ENCODE peak calls at places on chromosomes 1 and 21, in four cellular contexts. One of them, this sample, is unnamed.
A peak's percentile ranks its signal among the peaks of the same experiment; 100 is the strongest.

GRCh38 chr1:26360051-26360806 is 6.3 kb upstream of the CRYBG2 start:
- DNase-seq in neuronal stem cell: peak; percentile 50
- DNase-seq in IMR-90: no peak
- DNase-seq in H9: peak; percentile 87
- DNase-seq in this sample: peak; percentile 55

GRCh38 chr1:6599141-6599975 is 3.3 kb downstream of the KLHL21 start:
- DNase-seq in neuronal stem cell: no peak
- DNase-seq in IMR-90: no peak
- DNase-seq in H9: no peak
- DNase-seq in this sample: no peak

GRCh38 chr1:201789245-201789644 is 39.7 kb upstream of the IPO9 start:
- DNase-seq in neuronal stem cell: no peak
- DNase-seq in IMR-90: no peak
- DNase-seq in H9: no peak
- DNase-seq in this sample: no peak

GRCh38 chr1:216456682-216457081 is 33.4 kb upstream of the USH2A start:
- DNase-seq in neuronal stem cell: no peak
- DNase-seq in IMR-90: peak; percentile 87
- DNase-seq in H9: no peak
- DNase-seq in this sample: peak; percentile 70

GRCh38 chr1:25676488-25676887 is 59.9 kb downstream of the MAN1C1 start:
- DNase-seq in neuronal stem cell: no peak
- DNase-seq in IMR-90: peak; percentile 46
- DNase-seq in H9: no peak
- DNase-seq in this sample: no peak

GRCh38 chr1:218322762-218323161 is 22.4 kb upstream of the TGFB2 start:
- DNase-seq in neuronal stem cell: no peak
- DNase-seq in IMR-90: no peak
- DNase-seq in H9: no peak
- DNase-seq in this sample: no peak

GRCh38 chr1:28328228-28328648 is 602 bp upstream of the MED18 start:
- DNase-seq in neuronal stem cell: no peak
- DNase-seq in IMR-90: no peak
- DNase-seq in H9: no peak
- DNase-seq in this sample: no peak

GRCh38 chr1:17405898-17406759 is 33.3 kb downstream of the RCC2 start:
- DNase-seq in neuronal stem cell: peak; percentile 72
- DNase-seq in IMR-90: peak; percentile 44
- DNase-seq in H9: peak; percentile 90
- DNase-seq in this sample: peak; percentile 82

GRCh38 chr21:23218667-23219066 is 2220.5 kb downstream of the NCAM2 start:
- DNase-seq in neuronal stem cell: no peak
- DNase-seq in IMR-90: no peak
- DNase-seq in H9: no peak
- DNase-seq in this sample: no peak

GRCh38 chr1:228162286-228163003 is 3.2 kb upstream of the IBA57 start:
- DNase-seq in neuronal stem cell: no peak
- DNase-seq in IMR-90: no peak
- DNase-seq in H9: peak; percentile 56
- DNase-seq in this sample: peak; percentile 83

GRCh38 chr1:121452484-121452883 is 267.7 kb downstream of the SRGAP2C start:
- DNase-seq in neuronal stem cell: no peak
- DNase-seq in IMR-90: no peak
- DNase-seq in H9: no peak
- DNase-seq in this sample: no peak

GRCh38 chr1:151416231-151416630 is 16.9 kb downstream of the PSMB4 start:
- DNase-seq in neuronal stem cell: no peak
- DNase-seq in IMR-90: peak; percentile 87
- DNase-seq in H9: no peak
- DNase-seq in this sample: peak; percentile 58

GRCh38 chr1:230306158-230306557 is 120.0 kb downstream of the PGBD5 start:
- DNase-seq in neuronal stem cell: no peak
- DNase-seq in IMR-90: no peak
- DNase-seq in H9: no peak
- DNase-seq in this sample: no peak
- H4K8ac ChIP-seq in neuronal stem cell: no peak overlapping the region
- H4K8ac ChIP-seq in IMR-90: no peak overlapping the region
- H4K8ac ChIP-seq in H9: no peak overlapping the region
- H4K8ac ChIP-seq in this sample: no peak overlapping the region

GRCh38 chr1:154876842-154877369 is 6.8 kb upstream of the KCNN3 start:
- DNase-seq in neuronal stem cell: no peak
- DNase-seq in IMR-90: no peak
- DNase-seq in H9: peak; percentile 2
- DNase-seq in this sample: no peak
- H4K8ac ChIP-seq in neuronal stem cell: no peak overlapping the region
- H4K8ac ChIP-seq in IMR-90: no peak overlapping the region
- H4K8ac ChIP-seq in H9: no peak overlapping the region
- H4K8ac ChIP-seq in this sample: no peak overlapping the region

GRCh38 chr1:161133220-161133740 is 813 bp upstream of the DEDD start:
- DNase-seq in neuronal stem cell: no peak
- DNase-seq in IMR-90: peak; percentile 23
- DNase-seq in H9: no peak
- DNase-seq in this sample: no peak
- H4K8ac ChIP-seq in neuronal stem cell: no peak overlapping the region
- H4K8ac ChIP-seq in IMR-90: peak overlapping the region; percentile 86
- H4K8ac ChIP-seq in H9: no peak overlapping the region
- H4K8ac ChIP-seq in this sample: peak overlapping the region; percentile 14

GRCh38 chr1:185337221-185337620 is 20.2 kb upstream of the IVNS1ABP start:
- DNase-seq in neuronal stem cell: no peak
- DNase-seq in IMR-90: peak; percentile 39
- DNase-seq in H9: no peak
- DNase-seq in this sample: no peak

GRCh38 chr1:185342672-185343259 is 25.7 kb upstream of the IVNS1ABP start:
- DNase-seq in neuronal stem cell: no peak
- DNase-seq in IMR-90: no peak
- DNase-seq in H9: no peak
- DNase-seq in this sample: no peak

GRCh38 chr1:185341196-185341781 is 24.2 kb upstream of the IVNS1ABP start:
- DNase-seq in neuronal stem cell: no peak
- DNase-seq in IMR-90: no peak
- DNase-seq in H9: no peak
- DNase-seq in this sample: no peak

GRCh38 chr1:185342017-185342416 is 25.0 kb upstream of the IVNS1ABP start:
- DNase-seq in neuronal stem cell: no peak
- DNase-seq in IMR-90: no peak
- DNase-seq in H9: no peak
- DNase-seq in this sample: peak; percentile 89

GRCh38 chr1:185338719-185339622 is 21.9 kb upstream of the IVNS1ABP start:
- DNase-seq in neuronal stem cell: no peak
- DNase-seq in IMR-90: no peak
- DNase-seq in H9: no peak
- DNase-seq in this sample: no peak
- H4K8ac ChIP-seq in neuronal stem cell: no peak overlapping the region
- H4K8ac ChIP-seq in IMR-90: no peak overlapping the region
- H4K8ac ChIP-seq in H9: no peak overlapping the region
- H4K8ac ChIP-seq in this sample: no peak overlapping the region

DNA sequence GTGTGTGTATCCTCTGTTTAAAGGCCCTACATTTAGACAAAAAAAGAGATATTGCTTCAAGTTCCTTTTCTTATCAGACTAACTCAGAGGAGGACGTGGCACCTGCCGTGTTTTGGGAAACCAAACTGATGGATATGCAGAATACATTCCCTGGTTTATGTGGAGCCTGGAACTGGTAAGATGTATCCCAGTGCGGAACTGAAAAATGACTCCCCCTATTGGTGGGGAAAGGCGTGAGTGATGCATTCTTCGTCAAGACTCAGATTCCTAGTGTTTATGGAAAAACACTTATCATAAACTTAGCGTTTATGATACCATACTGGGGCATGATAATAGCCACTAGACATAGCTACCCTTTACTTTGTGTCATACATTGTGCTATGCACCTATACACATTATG is 154.2 kb downstream of the ZNF326 start:
- DNase-seq in neuronal stem cell: no peak
- DNase-seq in IMR-90: no peak
- DNase-seq in H9: no peak
- DNase-seq in this sample: no peak
- H4K8ac ChIP-seq in neuronal stem cell: no peak overlapping the region
- H4K8ac ChIP-seq in IMR-90: no peak overlapping the region
- H4K8ac ChIP-seq in H9: no peak overlapping the region
- H4K8ac ChIP-seq in this sample: no peak overlapping the region

GRCh38 chr1:2255047-2255419 is 26.9 kb downstream of the SKI start:
- DNase-seq in neuronal stem cell: no peak
- DNase-seq in IMR-90: no peak
- DNase-seq in H9: no peak
- DNase-seq in this sample: no peak

GRCh38 chr1:2257245-2257627 is 29.1 kb downstream of the SKI start:
- DNase-seq in neuronal stem cell: no peak
- DNase-seq in IMR-90: no peak
- DNase-seq in H9: peak; percentile 65
- DNase-seq in this sample: no peak

GRCh38 chr1:2258122-2258812 is 30.1 kb downstream of the SKI start:
- DNase-seq in neuronal stem cell: no peak
- DNase-seq in IMR-90: no peak
- DNase-seq in H9: no peak
- DNase-seq in this sample: no peak

GRCh38 chr1:2255420-2256369 is 27.6 kb downstream of the SKI start:
- DNase-seq in neuronal stem cell: no peak
- DNase-seq in IMR-90: peak; percentile 73
- DNase-seq in H9: peak; percentile 41
- DNase-seq in this sample: peak; percentile 94

GRCh38 chr1:2256430-2257244 is 28.5 kb downstream of the SKI start:
- DNase-seq in neuronal stem cell: no peak
- DNase-seq in IMR-90: no peak
- DNase-seq in H9: peak; percentile 31
- DNase-seq in this sample: no peak
- H4K8ac ChIP-seq in neuronal stem cell: no peak overlapping the region
- H4K8ac ChIP-seq in IMR-90: no peak overlapping the region
- H4K8ac ChIP-seq in H9: no peak overlapping the region
- H4K8ac ChIP-seq in this sample: no peak overlapping the region

GRCh38 chr1:15288173-15288926 is 41.3 kb downstream of the FHAD1 start:
- DNase-seq in neuronal stem cell: no peak
- DNase-seq in IMR-90: no peak
- DNase-seq in H9: no peak
- DNase-seq in this sample: no peak
- H4K8ac ChIP-seq in neuronal stem cell: no peak overlapping the region
- H4K8ac ChIP-seq in IMR-90: no peak overlapping the region
- H4K8ac ChIP-seq in H9: no peak overlapping the region
- H4K8ac ChIP-seq in this sample: no peak overlapping the region

GRCh38 chr1:225881081-225882007 is 836 bp downstream of the TMEM63A start:
- DNase-seq in neuronal stem cell: no peak
- DNase-seq in IMR-90: peak; percentile 60
- DNase-seq in H9: peak; percentile 56
- DNase-seq in this sample: peak; percentile 79
- H4K8ac ChIP-seq in neuronal stem cell: no peak overlapping the region
- H4K8ac ChIP-seq in IMR-90: peak overlapping the region; percentile 88
- H4K8ac ChIP-seq in H9: no peak overlapping the region
- H4K8ac ChIP-seq in this sample: peak overlapping the region; percentile 7

GRCh38 chr1:43171312-43171875 is 696 bp downstream of the EBNA1BP2 start:
- DNase-seq in neuronal stem cell: no peak
- DNase-seq in IMR-90: peak; percentile 1
- DNase-seq in H9: no peak
- DNase-seq in this sample: peak; percentile 31
- H4K8ac ChIP-seq in neuronal stem cell: no peak overlapping the region
- H4K8ac ChIP-seq in IMR-90: no peak overlapping the region
- H4K8ac ChIP-seq in H9: no peak overlapping the region
- H4K8ac ChIP-seq in this sample: no peak overlapping the region

GRCh38 chr21:25562660-25563059 is 44.6 kb downstream of the MRPL39 start:
- DNase-seq in neuronal stem cell: no peak
- DNase-seq in IMR-90: no peak
- DNase-seq in H9: no peak
- DNase-seq in this sample: no peak
- H4K8ac ChIP-seq in neuronal stem cell: no peak overlapping the region
- H4K8ac ChIP-seq in IMR-90: peak overlapping the region; percentile 94
- H4K8ac ChIP-seq in H9: no peak overlapping the region
- H4K8ac ChIP-seq in this sample: no peak overlapping the region